ENCODE peak calls at places on chromosome X, in six cellular contexts. U is brain microvascular endothelial cell, E is breast epithelium, V is AG04450, Z is nephron progenitor cell, J is glutamatergic neuron. S is an unnamed sample.

GRCh38 chrX:128106630-128107029 is 54.4 kb upstream of the ACTRT1 start:
- DNase-seq in U (no peak), E (no peak), V (no peak), Z (peak; percentile 2), J (no peak), S (no peak)

GRCh38 chrX:74535211-74535621 is 79.2 kb downstream of the RLIM start:
- DNase-seq in U (peak; percentile 31), E (no peak), V (no peak), Z (peak; percentile 6), J (no peak), S (peak; percentile 54)

GRCh38 chrX:13248867-13249521 is 70.9 kb downstream of the ATXN3L start:
- DNase-seq in U (no peak), E (no peak), V (no peak), Z (no peak), J (no peak), S (no peak)

GRCh38 chrX:134294548-134294947 is 57.6 kb downstream of the CCDC160 start:
- DNase-seq in U (no peak), E (no peak), V (no peak), Z (no peak), J (no peak), S (no peak)

GRCh38 chrX:123217077-123217476 is 33.0 kb downstream of the GRIA3 start:
- DNase-seq in U (peak; percentile 5), E (no peak), V (no peak), Z (no peak), J (no peak), S (peak; percentile 44)

GRCh38 chrX:135520022-135520552 is 373 bp upstream of the INTS6L start:
- DNase-seq in U (peak; percentile 10), E (no peak), V (peak; percentile 16), Z (no peak), J (no peak), S (peak; percentile 11)

GRCh38 chrX:121307441-121307840 is 260.0 kb downstream of the GLUD2 start:
- DNase-seq in U (no peak), E (no peak), V (no peak), Z (no peak), J (no peak), S (no peak)

GRCh38 chrX:40109288-40110008 is 11.7 kb upstream of the BCOR start:
- DNase-seq in U (no peak), E (no peak), V (no peak), Z (peak; percentile 65), J (no peak), S (no peak)

GRCh38 chrX:20363003-20363674 is 96.4 kb upstream of the RPS6KA3 start:
- DNase-seq in U (peak; percentile 40), E (no peak), V (no peak), Z (no peak), J (no peak), S (no peak)

GRCh38 chrX:18886005-18886343 is 97.9 kb downstream of the PHKA2 start:
- DNase-seq in U (no peak), E (no peak), V (no peak), Z (no peak), J (no peak), S (no peak)

GRCh38 chrX:71144651-71145050 is at the start of gene NLGN3:
- DNase-seq in U (no peak), E (no peak), V (no peak), Z (peak; percentile 42), J (peak; percentile 18), S (no peak)

GRCh38 chrX:102765217-102765616 is 44.7 kb downstream of the GPRASP3 start:
- DNase-seq in U (peak; percentile 29), E (no peak), V (no peak), Z (no peak), J (no peak), S (peak; percentile 69)

DNA sequence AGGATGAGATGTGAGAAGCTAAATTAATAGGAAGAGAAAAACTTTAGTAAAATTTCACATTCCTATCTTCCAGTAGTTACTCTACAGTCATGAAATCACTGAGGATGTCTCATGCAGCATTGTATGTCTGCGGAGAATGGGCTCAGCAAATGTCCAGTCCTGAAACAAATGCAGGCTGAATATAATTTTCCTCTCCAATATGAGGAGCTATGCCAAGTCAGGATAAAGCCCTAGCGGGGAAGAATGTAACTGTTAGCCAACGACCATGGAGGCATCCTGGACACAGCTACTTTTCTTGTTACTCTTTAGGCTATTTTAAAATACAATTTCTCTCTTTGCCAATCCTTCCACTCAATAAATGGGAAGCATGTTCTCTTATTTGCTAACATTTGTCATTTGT is 127.7 kb downstream of the PRKX start:
- DNase-seq in U (no peak), E (no peak), V (no peak), Z (no peak), J (no peak), S (no peak)
- TF ChIP-seq CTCF in U (peak; percentile 28), E (no peak), V (no peak), Z (no peak), J (no peak), S (no peak)

GRCh38 chrX:130144509-130144908 is 21.1 kb downstream of the AIFM1 start:
- DNase-seq in U (no peak), E (no peak), V (no peak), Z (no peak), J (no peak), S (no peak)
- TF ChIP-seq CTCF in U (peak; percentile 13), E (no peak), V (peak; percentile 24), Z (no peak), J (no peak), S (peak; percentile 25)

GRCh38 chrX:114717921-114718320 is 134.0 kb downstream of the HTR2C start:
- DNase-seq in U (no peak), E (no peak), V (no peak), Z (peak; percentile 66), J (no peak), S (no peak)
- TF ChIP-seq CTCF in U (peak; percentile 44), E (no peak), V (no peak), Z (peak; percentile 69), J (no peak), S (peak; percentile 37)

DNA sequence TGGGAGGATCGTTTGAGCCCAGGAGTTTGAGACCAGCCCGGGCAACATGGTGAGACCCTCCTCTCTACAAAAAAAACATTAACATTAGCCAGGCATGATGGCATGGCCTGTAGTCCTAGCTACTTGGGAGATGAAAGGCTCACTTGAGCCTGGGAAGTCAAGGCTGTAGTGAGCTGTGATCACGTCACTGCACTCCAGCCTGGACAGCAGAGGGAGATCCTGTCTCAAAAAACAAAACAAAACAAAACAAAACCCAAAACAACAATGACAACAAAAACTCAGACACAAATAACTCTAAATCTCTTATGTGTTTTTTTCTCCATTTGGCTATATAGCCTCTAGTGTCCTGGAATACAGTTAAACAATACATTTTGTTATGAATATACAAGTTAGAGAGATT is 127.3 kb upstream of the STK26 start:
- DNase-seq in U (no peak), E (no peak), V (no peak), Z (no peak), J (no peak), S (no peak)
- TF ChIP-seq CTCF in U (no peak), E (no peak), V (no peak), Z (no peak), J (no peak), S (no peak)